ENCODE peak calls at places on chromosomes 4 and X, in eight cellular contexts. A, T, L, X, J, K, D and C are unnamed samples.

GRCh38 chr4:124334119-124334518 is 378.4 kb downstream of the ANKRD50 start:
- DNase-seq in L (peak; percentile 56), T (peak; percentile 90), K (peak; percentile 43), D (no peak), J (peak; percentile 91), A (peak; percentile 90), X (peak; percentile 80), C (peak; percentile 80)

GRCh38 chrX:73239242-73239641 is 24.6 kb upstream of the NAP1L2 start:
- DNase-seq in K (no peak), L (no peak), T (no peak), X (no peak), J (no peak), A (no peak), D (no peak), C (no peak)

GRCh38 chrX:45524296-45524695 is 323.6 kb upstream of the DIPK2B start:
- DNase-seq in L (no peak), J (peak; percentile 74), T (peak; percentile 78), D (no peak), A (peak; percentile 79), K (no peak), X (no peak), C (no peak)

GRCh38 chrX:49209434-49210251 is 9.7 kb upstream of the SYP start:
- DNase-seq in L (no peak), J (no peak), T (peak; percentile 9), A (no peak), K (peak; percentile 58), X (no peak), D (no peak), C (no peak)

GRCh38 chr4:150583287-150584197 is 1.6 kb downstream of the MAB21L2 start:
- DNase-seq in J (no peak), D (peak; percentile 67), A (peak; percentile 33), K (peak; percentile 68), L (no peak), T (no peak), X (peak; percentile 23), C (no peak)

GRCh38 chrX:38717871-38718270 is 83.4 kb upstream of the MID1IP1 start:
- DNase-seq in X (peak; percentile 7), T (peak; percentile 21), K (peak; percentile 23), A (peak; percentile 12), J (peak; percentile 10), L (no peak), D (no peak), C (no peak)

GRCh38 chr4:61204353-61204752 is 4.2 kb downstream of the ADGRL3 start:
- DNase-seq in L (no peak), T (peak; percentile 46), K (no peak), J (no peak), A (peak; percentile 19), D (no peak), X (peak; percentile 13), C (no peak)

GRCh38 chr4:186954956-186955355 is 231.3 kb upstream of the FAT1 start:
- DNase-seq in K (no peak), T (no peak), D (no peak), A (no peak), J (no peak), L (no peak), X (no peak), C (no peak)

GRCh38 chrX:106780259-106780658 is 22.2 kb upstream of the TBC1D8B start:
- DNase-seq in X (no peak), D (no peak), J (no peak), T (no peak), L (no peak), A (no peak), K (no peak), C (no peak)

GRCh38 chr4:174522183-174523002 is at the start of gene HPGD:
- DNase-seq in D (peak; percentile 78), J (peak; percentile 20), X (peak; percentile 86), A (no peak), T (peak; percentile 19), L (peak; percentile 56), K (peak; percentile 52), C (no peak)
- H3K4me3 ChIP-seq in D (peak within 1 kb of the TSS; percentile 17), J (peak within 1 kb of the TSS; percentile 71), X (peak within 1 kb of the TSS; percentile 57), A (peak within 1 kb of the TSS; percentile 41), T (peak within 1 kb of the TSS; percentile 22), L (peak within 1 kb of the TSS; percentile 28), K (peak within 1 kb of the TSS; percentile 50), C (peak within 1 kb of the TSS; percentile 44)

GRCh38 chrX:44203791-44204190 is 139.7 kb downstream of the EFHC2 start:
- DNase-seq in K (no peak), D (no peak), X (no peak), J (no peak), L (no peak), T (no peak), A (no peak), C (no peak)
- TF ChIP-seq CTCF in K (no peak), D (no peak), X (no peak), J (no peak), L (no peak), T (no peak), A (no peak), C (peak; percentile 6)

GRCh38 chr4:76784237-76784636 is 113.7 kb downstream of the SOWAHB start:
- DNase-seq in D (no peak), L (no peak), T (no peak), J (no peak), A (no peak), X (no peak), K (peak; percentile 23), C (no peak)

GRCh38 chr4:76781698-76782595 is 116.0 kb downstream of the SOWAHB start:
- DNase-seq in L (no peak), J (peak; percentile 89), K (no peak), D (no peak), T (peak; percentile 97), A (peak; percentile 76), X (no peak), C (peak; percentile 96)

GRCh38 chr4:76783836-76784235 is 114.1 kb downstream of the SOWAHB start:
- DNase-seq in K (no peak), L (no peak), J (peak; percentile 15), X (no peak), D (no peak), A (no peak), T (no peak), C (no peak)

GRCh38 chr4:76780781-76781697 is 116.9 kb downstream of the SOWAHB start:
- DNase-seq in J (no peak), L (no peak), T (peak; percentile 36), A (no peak), K (no peak), D (no peak), X (no peak), C (no peak)

GRCh38 chr4:76782837-76783236 is 115.1 kb downstream of the SOWAHB start:
- DNase-seq in K (no peak), L (no peak), J (peak; percentile 80), T (peak; percentile 82), X (no peak), D (no peak), A (peak; percentile 74), C (peak; percentile 77)
- H3K4me3 ChIP-seq in K (no peak overlapping the region), L (no peak overlapping the region), J (peak overlapping the region; percentile 48), T (peak overlapping the region; percentile 3), X (no peak overlapping the region), D (no peak overlapping the region), A (peak overlapping the region; percentile 47), C (peak overlapping the region; percentile 12)

GRCh38 chrX:108165349-108166111 is 74.0 kb downstream of the ATG4A start:
- DNase-seq in J (peak; percentile 64), X (peak; percentile 52), K (no peak), D (no peak), A (peak; percentile 70), L (peak; percentile 13), T (peak; percentile 73), C (no peak)
- TF ChIP-seq CTCF in J (peak; percentile 64), X (peak; percentile 49), K (peak; percentile 34), D (no peak), A (peak; percentile 57), L (peak; percentile 12), T (peak; percentile 47), C (peak; percentile 64)

DNA sequence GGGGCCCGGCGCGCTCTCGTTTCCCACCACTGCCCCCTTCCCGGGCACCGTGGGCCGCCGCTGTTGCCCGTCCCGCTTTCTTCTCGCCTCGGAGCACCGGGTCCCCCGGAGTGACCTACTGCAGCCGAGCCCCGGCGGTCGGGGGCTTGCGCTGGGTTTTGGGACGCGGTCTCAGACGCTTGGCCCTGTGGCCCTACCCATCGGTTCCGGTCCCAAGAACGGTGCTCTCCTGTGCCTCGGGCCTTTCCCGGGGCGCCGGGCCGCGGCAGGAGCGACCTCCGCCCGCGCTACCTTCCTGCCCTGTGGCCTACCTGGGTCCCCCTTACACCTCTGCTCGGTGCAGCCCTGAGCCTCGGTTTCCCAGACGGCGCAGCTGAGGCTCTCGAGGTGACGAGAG is 21.6 kb upstream of the HMX1 start:
- DNase-seq in L (no peak), X (no peak), J (no peak), K (no peak), D (no peak), T (no peak), A (no peak), C (no peak)
- H3K4me3 ChIP-seq in L (no peak overlapping the region), X (no peak overlapping the region), J (no peak overlapping the region), K (no peak overlapping the region), D (no peak overlapping the region), T (no peak overlapping the region), A (no peak overlapping the region), C (no peak overlapping the region)

DNA sequence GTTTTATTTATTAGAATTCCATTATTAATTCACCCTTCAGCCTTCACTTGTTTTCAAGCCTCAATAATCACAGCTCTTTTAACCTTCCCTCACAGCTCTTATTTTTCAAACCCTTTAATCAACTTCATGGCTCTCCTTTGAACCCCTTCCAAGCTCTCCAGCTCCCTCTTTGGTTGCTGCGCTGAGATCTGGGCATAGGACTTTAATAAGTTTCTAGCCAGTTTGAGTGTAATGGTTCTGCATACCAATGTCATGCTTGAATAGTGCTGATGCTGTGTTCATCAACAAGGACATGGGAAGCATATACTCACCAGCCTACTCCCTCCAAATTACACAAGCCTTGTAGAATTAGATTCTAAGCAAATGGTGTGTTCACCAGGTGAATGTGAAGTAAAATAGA is 3.5 kb upstream of the RNF212 start:
- DNase-seq in A (peak; percentile 17), L (no peak), X (no peak), K (no peak), D (no peak), T (peak; percentile 31), J (peak; percentile 17), C (no peak)
- TF ChIP-seq CTCF in A (no peak), L (no peak), X (no peak), K (no peak), D (no peak), T (no peak), J (peak; percentile 17), C (peak; percentile 25)